ENCODE peak calls at places on chromosomes 5 and 9, in nine cellular contexts. N is stimulated activated CD4-positive, alpha-beta T cell treated with anti-CD3 and anti-CD28 coated beads, Interleukin-4, amount 100 ng/mL, for 24 hours; B is KBM-7; R is substantia nigra; V is left cardiac atrium; K is GM20000; A is glutamatergic neuron; W is activated CD8-positive, alpha-beta memory T cell treated with anti-CD3 and anti-CD28 coated beads for 48 hours; T is AG08396. G is an unnamed sample.

GRCh38 chr5:74679968-74680367 is 5.1 kb upstream of the HEXB start:
- DNase-seq in N (no peak), A (no peak), B (no peak), W (no peak), T (no peak), K (no peak), R (no peak), V (no peak), G (no peak)

GRCh38 chr9:132018957-132019405 is 60.7 kb downstream of the MED27 start:
- DNase-seq in A (no peak), B (no peak), W (no peak), N (no peak), R (no peak), K (no peak), V (no peak), T (no peak), G (no peak)

GRCh38 chr9:108746864-108747263 is 108.9 kb downstream of the ACTL7B start:
- DNase-seq in T (no peak), K (no peak), A (no peak), W (no peak), V (no peak), N (no peak), B (no peak), R (no peak), G (no peak)

GRCh38 chr5:93574041-93574938 is 6.7 kb downstream of the NR2F1-AS1 start:
- DNase-seq in T (peak), B (no peak), W (no peak), K (no peak), A (no peak), R (no peak), V (no peak), N (no peak), G (no peak)

GRCh38 chr5:134533115-134533815 is 7.8 kb downstream of the JADE2 start:
- DNase-seq in R (no peak), V (peak), N (no peak), W (no peak), A (no peak), B (peak), K (no peak), T (no peak), G (no peak)

GRCh38 chr9:135410421-135410820 is 69.2 kb upstream of the PPP1R26 start:
- DNase-seq in V (no peak), K (no peak), A (no peak), B (no peak), W (no peak), N (no peak), R (no peak), T (no peak), G (no peak)

GRCh38 chr5:91288117-91288516 is 95.0 kb downstream of the ARRDC3 start:
- DNase-seq in K (no peak), N (no peak), V (no peak), B (no peak), A (no peak), W (no peak), R (no peak), T (peak), G (no peak)

GRCh38 chr5:138065102-138065501 is 18.7 kb upstream of the WNT8A start:
- DNase-seq in B (no peak), W (no peak), N (no peak), K (no peak), A (peak), V (no peak), T (no peak), R (no peak), G (peak)

GRCh38 chr5:4555739-4556285 is 584.3 kb upstream of the ADAMTS16 start:
- DNase-seq in A (no peak), V (no peak), T (no peak), R (no peak), W (no peak), B (no peak), N (no peak), K (no peak), G (no peak)

GRCh38 chr5:142795246-142795645 is 25.1 kb downstream of the ARHGAP26 start:
- DNase-seq in R (no peak), A (no peak), B (peak), N (no peak), K (no peak), W (no peak), V (no peak), T (no peak), G (no peak)

GRCh38 chr5:37916525-37916924 is 76.7 kb upstream of the GDNF start:
- DNase-seq in K (no peak), B (no peak), V (no peak), W (no peak), T (no peak), N (no peak), A (no peak), R (no peak), G (no peak)

GRCh38 chr5:65823820-65824445 is 101.9 kb downstream of the NLN start:
- DNase-seq in N (no peak), T (no peak), A (no peak), K (no peak), W (no peak), B (no peak), V (no peak), R (no peak), G (no peak)

GRCh38 chr9:78001946-78002731 is 29.5 kb downstream of the GNAQ start:
- DNase-seq in K (no peak), B (no peak), A (no peak), V (no peak), T (no peak), N (no peak), R (no peak), W (no peak), G (no peak)

GRCh38 chr5:33362915-33363314 is 77.8 kb upstream of the TARS1 start:
- DNase-seq in R (no peak), B (no peak), N (no peak), K (no peak), V (peak), T (no peak), A (no peak), W (no peak), G (no peak)

GRCh38 chr9:129481824-129482511 is 138.9 kb downstream of the C9orf50 start:
- DNase-seq in A (no peak), W (no peak), K (no peak), R (no peak), B (no peak), V (peak), N (no peak), T (no peak), G (no peak)

GRCh38 chr9:110152704-110153374 is 55.1 kb downstream of the C9orf152 start:
- DNase-seq in R (no peak), T (peak), N (peak), V (no peak), B (peak), A (peak), W (no peak), K (peak), G (peak)

GRCh38 chr9:86594724-86595123 is 240.5 kb upstream of the TUT7 start:
- DNase-seq in N (no peak), A (no peak), K (no peak), W (no peak), V (no peak), R (no peak), T (no peak), B (no peak), G (no peak)

GRCh38 chr9:95091574-95091970 is 225.9 kb downstream of the FANCC start:
- DNase-seq in K (no peak), R (no peak), N (no peak), W (no peak), A (no peak), V (no peak), B (no peak), T (peak), G (no peak)

GRCh38 chr5:36614657-36615308 is 8.4 kb downstream of the SLC1A3 start:
- DNase-seq in K (no peak), A (no peak), T (no peak), B (no peak), V (no peak), R (no peak), W (no peak), N (no peak), G (no peak)

GRCh38 chr5:21802869-21803490 is 1050.2 kb downstream of the CDH12 start:
- DNase-seq in V (no peak), A (no peak), W (no peak), T (no peak), K (peak), B (peak), R (no peak), N (no peak), G (no peak)

GRCh38 chr9:108603141-108603540 is 252.6 kb downstream of the ACTL7B start:
- DNase-seq in A (no peak), N (no peak), V (peak), K (no peak), B (no peak), T (no peak), W (no peak), R (no peak), G (no peak)

GRCh38 chr5:135391869-135392255 is 7.2 kb downstream of the MACROH2A1 start:
- DNase-seq in K (no peak), T (no peak), A (no peak), W (no peak), V (no peak), R (no peak), B (no peak), N (no peak), G (no peak)

GRCh38 chr5:407801-408268 is 35.1 kb upstream of the EXOC3 start:
- DNase-seq in N (no peak), B (no peak), A (no peak), V (no peak), W (no peak), T (no peak), R (no peak), K (no peak), G (no peak)

GRCh38 chr5:57836921-57837320 is 354.3 kb upstream of the ACTBL2 start:
- DNase-seq in A (no peak), T (no peak), K (no peak), W (no peak), B (no peak), V (no peak), N (no peak), R (no peak), G (no peak)

GRCh38 chr5:27083763-27084420 is 45.5 kb upstream of the CDH9 start:
- DNase-seq in K (no peak), B (no peak), W (no peak), V (no peak), R (no peak), T (no peak), A (no peak), N (no peak), G (no peak)

GRCh38 chr5:34564706-34565235 is 91.4 kb upstream of the RAI14 start:
- DNase-seq in B (no peak), V (peak), N (no peak), K (no peak), A (no peak), T (no peak), R (no peak), W (no peak), G (no peak)

GRCh38 chr9:99368341-99369326 is 146.6 kb downstream of the SEC61B start:
- DNase-seq in R (no peak), N (no peak), A (no peak), V (peak), W (no peak), K (peak), T (peak), B (peak), G (no peak)

G was measured in activated T-cell treated with anti-CD3 and anti-CD28 coated beads, Interleukin-2, amount 50 U/mL, for 72 hours.